ENCODE peak calls at places on chromosomes 7 and 10, in four cellular contexts. T is heart left ventricle, O is GM12865, I is suprapubic skin. W is an unnamed sample.

GRCh38 chr7:156604836-156605695 is 35.5 kb upstream of the RNF32 start:
- DNase-seq in T (no peak), O (no peak), I (no peak), W (no peak)

GRCh38 chr10:100508691-100509150 is 10.9 kb downstream of the SEC31B start:
- DNase-seq in T (no peak), O (peak; percentile 55), I (no peak), W (no peak)

GRCh38 chr7:114218283-114218682 is 196.3 kb upstream of the FOXP2 start:
- DNase-seq in T (no peak), O (no peak), I (no peak), W (no peak)

GRCh38 chr7:104156842-104157277 is 51.0 kb downstream of the ORC5 start:
- DNase-seq in T (no peak), O (peak; percentile 20), I (no peak), W (no peak)

GRCh38 chr10:92538231-92538958 is 35.5 kb downstream of the IDE start:
- DNase-seq in T (no peak), O (peak; percentile 17), I (no peak), W (no peak)

GRCh38 chr10:1320739-1321331 is 264.6 kb downstream of the WDR37 start:
- DNase-seq in T (no peak), O (no peak), I (no peak), W (no peak)

GRCh38 chr7:94618134-94618533 is 37.8 kb downstream of the SGCE start:
- DNase-seq in T (no peak), O (no peak), I (no peak), W (no peak)

GRCh38 chr7:121752706-121753105 is 120.3 kb upstream of the PTPRZ1 start:
- DNase-seq in T (no peak), O (peak; percentile 20), I (no peak), W (no peak)

GRCh38 chr7:134866581-134866980 is 87.1 kb downstream of the CALD1 start:
- DNase-seq in T (no peak), O (no peak), I (no peak), W (no peak)

GRCh38 chr7:33392143-33392542 is 262.8 kb downstream of the BBS9 start:
- DNase-seq in T (no peak), O (no peak), I (no peak), W (no peak)

GRCh38 chr7:122676466-122676865 is 22.5 kb downstream of the RNF133 start:
- DNase-seq in T (no peak), O (no peak), I (no peak), W (no peak)

GRCh38 chr7:41148521-41148951 is 554.4 kb downstream of the INHBA start:
- DNase-seq in T (no peak), O (no peak), I (no peak), W (no peak)

GRCh38 chr7:32879460-32879859 is 12.1 kb downstream of the KBTBD2 start:
- DNase-seq in T (no peak), O (no peak), I (no peak), W (no peak)

GRCh38 chr7:1670894-1671875 is 1.1 kb downstream of the ELFN1 start:
- DNase-seq in T (no peak), O (no peak), I (peak; percentile 52), W (peak; percentile 21)

GRCh38 chr10:28242560-28243204 is 60.2 kb downstream of the MPP7 start:
- DNase-seq in T (no peak), O (no peak), I (no peak), W (no peak)

GRCh38 chr10:76454539-76455137 is 1023.2 kb downstream of the LRMDA start:
- DNase-seq in T (no peak), O (no peak), I (no peak), W (no peak)

GRCh38 chr10:125774581-125775191 is 935 bp downstream of the MMP21 start:
- DNase-seq in T (no peak), O (no peak), I (no peak), W (no peak)

GRCh38 chr7:100882769-100883526 is 6.6 kb downstream of the UFSP1 start:
- DNase-seq in T (no peak), O (no peak), I (no peak), W (no peak)

GRCh38 chr7:33790746-33791145 is 114.6 kb upstream of the BMPER start:
- DNase-seq in T (no peak), O (no peak), I (no peak), W (no peak)

GRCh38 chr10:96422525-96422924 is 63.7 kb upstream of the OPALIN start:
- DNase-seq in T (no peak), O (no peak), I (no peak), W (no peak)

GRCh38 chr10:49598986-49599385 is 11.1 kb upstream of the SLC18A3 start:
- DNase-seq in T (no peak), O (no peak), I (no peak), W (no peak)

GRCh38 chr10:117461766-117462423 is 80.7 kb upstream of the EMX2 start:
- DNase-seq in T (no peak), O (no peak), I (peak; percentile 89), W (no peak)

GRCh38 chr10:59047180-59047579 is 129.3 kb upstream of the PHYHIPL start:
- DNase-seq in T (no peak), O (no peak), I (no peak), W (no peak)

GRCh38 chr7:4806983-4807625 is 31.7 kb downstream of the AP5Z1 start:
- DNase-seq in T (no peak), O (no peak), I (no peak), W (no peak)

GRCh38 chr10:9311702-9312499 is 1257.4 kb downstream of the GATA3 start:
- DNase-seq in T (no peak), O (no peak), I (no peak), W (no peak)

GRCh38 chr7:120273476-120273975 is 551 bp downstream of the KCND2 start:
- DNase-seq in T (no peak), O (peak; percentile 74), I (no peak), W (peak; percentile 81)

GRCh38 chr10:47164126-47164799 is 135.7 kb upstream of the GDF10 start:
- DNase-seq in T (no peak), O (no peak), I (no peak), W (no peak)

GRCh38 chr10:24174014-24174413 is 34.9 kb upstream of the KIAA1217 start:
- DNase-seq in T (no peak), O (no peak), I (no peak), W (no peak)

GRCh38 chr7:42244828-42245227 is 7.8 kb upstream of the GLI3 start:
- DNase-seq in T (no peak), O (no peak), I (no peak), W (no peak)

GRCh38 chr10:12884851-12885250 is 116.7 kb downstream of the CCDC3 start:
- DNase-seq in T (no peak), O (no peak), I (no peak), W (no peak)

GRCh38 chr10:31652038-31652437 is 276.6 kb downstream of the ARHGAP12 start:
- DNase-seq in T (no peak), O (no peak), I (no peak), W (no peak)

GRCh38 chr10:31646519-31646918 is 282.1 kb downstream of the ARHGAP12 start:
- DNase-seq in T (no peak), O (no peak), I (no peak), W (no peak)

GRCh38 chr10:31648966-31649365 is 279.7 kb downstream of the ARHGAP12 start:
- DNase-seq in T (no peak), O (no peak), I (no peak), W (no peak)

GRCh38 chr10:31647861-31648260 is 280.8 kb downstream of the ARHGAP12 start:
- DNase-seq in T (no peak), O (no peak), I (no peak), W (no peak)

DNA sequence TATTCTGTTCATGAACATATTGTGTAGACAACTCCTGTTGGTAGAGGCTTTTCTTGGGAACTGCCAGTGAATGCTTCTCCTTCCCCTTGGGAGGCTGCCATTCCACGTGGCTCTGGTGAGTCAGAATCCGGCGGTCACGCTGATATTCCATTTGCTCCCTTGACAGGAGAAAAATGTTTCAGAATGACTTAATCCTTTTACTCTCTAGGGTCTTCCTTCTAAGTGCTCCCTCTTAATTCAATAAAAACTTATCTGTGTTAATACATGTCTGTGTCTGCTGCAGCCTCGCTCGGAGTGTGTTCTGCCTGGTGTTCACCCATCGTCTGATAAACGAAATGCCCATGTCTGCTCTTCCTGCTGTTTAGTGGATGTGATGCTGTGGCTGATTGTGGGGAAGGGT is 278.6 kb downstream of the ARHGAP12 start:
- DNase-seq in T (peak; percentile 87), O (no peak), I (peak; percentile 90), W (peak; percentile 65)
- H3K4me3 ChIP-seq in T (peak overlapping the region; percentile 3), O (no peak overlapping the region), I (peak overlapping the region; percentile 26), W (no peak overlapping the region)

DNA sequence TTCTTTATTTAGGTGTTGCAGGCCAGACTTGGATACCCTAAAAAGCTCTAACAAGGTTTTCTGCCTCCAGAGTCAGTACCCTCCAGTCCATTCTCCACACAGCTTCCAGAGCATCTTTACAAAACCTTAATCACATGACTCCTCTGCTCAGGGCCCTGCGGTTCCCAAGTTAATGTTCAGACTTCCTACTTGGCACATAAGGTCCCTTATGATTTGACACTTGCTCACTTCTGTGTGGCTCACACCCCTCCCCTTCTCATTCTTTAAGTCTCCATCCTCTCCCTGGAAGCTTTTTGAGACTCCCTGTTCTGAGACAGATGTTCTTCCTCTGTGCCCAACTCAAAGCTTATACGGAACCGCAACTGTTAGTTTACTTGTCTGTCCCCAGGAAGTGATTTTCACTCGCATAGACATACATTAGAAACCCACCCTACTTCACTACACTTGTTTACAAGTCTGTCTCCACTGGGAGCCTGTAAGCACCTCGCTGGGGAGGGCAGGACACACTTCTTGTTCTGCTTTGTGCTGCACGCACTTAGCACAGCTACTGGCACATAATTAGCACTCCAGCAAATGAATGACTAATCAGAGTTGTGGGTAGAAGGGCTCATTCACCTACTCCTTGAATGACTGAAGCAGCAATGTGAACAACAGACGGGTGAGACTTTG is 154.3 kb upstream of the LAMB4 start:
- DNase-seq in T (no peak), O (no peak), I (no peak), W (no peak)
- TF ChIP-seq CTCF in T (no peak), O (no peak), I (no peak), W (no peak)

GRCh38 chr7:35725280-35725680 is 30.3 kb upstream of the HERPUD2 start:
- DNase-seq in T (no peak), O (peak; percentile 99), I (no peak), W (no peak)
- H3K4me3 ChIP-seq in T (no peak overlapping the region), O (peak overlapping the region; percentile 49), I (no peak overlapping the region), W (no peak overlapping the region)

GRCh38 chr10:86152911-86153310 is 213.7 kb downstream of the GRID1 start:
- DNase-seq in T (no peak), O (no peak), I (no peak), W (no peak)

GRCh38 chr10:86151613-86152012 is 215.0 kb downstream of the GRID1 start:
- DNase-seq in T (no peak), O (no peak), I (no peak), W (no peak)

GRCh38 chr10:86152354-86152753 is 214.2 kb downstream of the GRID1 start:
- DNase-seq in T (no peak), O (no peak), I (no peak), W (no peak)

GRCh38 chr10:86153751-86154150 is 212.8 kb downstream of the GRID1 start:
- DNase-seq in T (no peak), O (no peak), I (no peak), W (no peak)

DNA sequence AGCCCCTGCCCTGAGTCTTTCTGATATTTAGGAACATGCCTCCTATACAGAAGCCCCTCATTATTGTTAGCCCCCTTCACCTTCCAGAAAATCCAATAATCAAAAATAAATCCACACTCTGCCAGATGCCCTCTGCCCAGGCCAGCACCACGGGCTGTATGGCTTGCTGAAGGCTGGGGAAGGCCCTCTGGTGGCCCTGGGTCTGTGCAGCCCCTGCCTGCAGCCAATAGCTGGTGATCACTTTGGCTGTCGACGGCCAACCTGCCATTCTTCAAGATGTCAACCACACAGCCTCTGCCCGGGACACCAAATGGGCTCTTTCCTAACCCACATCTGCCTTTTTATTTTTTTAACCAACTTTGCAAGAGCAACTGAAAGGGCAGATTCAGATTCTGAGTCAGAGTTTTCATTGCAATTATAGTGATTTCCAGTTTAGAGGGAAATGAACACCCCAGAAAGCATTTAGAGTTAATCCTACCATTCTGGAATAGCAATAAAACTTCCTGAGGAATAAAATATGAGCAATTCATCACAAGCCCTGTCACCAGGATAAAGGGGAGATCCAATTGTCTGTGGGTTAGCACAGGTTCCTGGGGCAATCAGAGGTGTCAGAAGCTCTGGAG is 211.4 kb downstream of the GRID1 start:
- DNase-seq in T (no peak), O (no peak), I (no peak), W (no peak)
- TF ChIP-seq CTCF in T (no peak), O (no peak), I (no peak), W (no peak)

W was measured in left lung.